ENCODE peak calls at places on chromosome 2, in eight cellular contexts. One of them, this sample, is unnamed.
A peak's percentile ranks its signal among the peaks of the same experiment; 100 is the strongest.

GRCh38 chr2:221610675-221611074 is 38.6 kb upstream of the EPHA4 start:
- ATAC-seq in heart left ventricle: peak; percentile 55
- ATAC-seq in heart right ventricle: peak; percentile 63
- ATAC-seq in A549: no peak
- ATAC-seq in body of pancreas: peak; percentile 68
- ATAC-seq in RWPE2: no peak
- ATAC-seq in pancreas: peak; percentile 55
- ATAC-seq in right cardiac atrium: peak; percentile 78
- ATAC-seq in this sample: no peak

GRCh38 chr2:7773362-7773973 is 856.3 kb downstream of the RNF144A start:
- ATAC-seq in heart left ventricle: peak; percentile 83
- ATAC-seq in heart right ventricle: peak; percentile 57
- ATAC-seq in A549: no peak
- ATAC-seq in body of pancreas: peak; percentile 79
- ATAC-seq in RWPE2: peak; percentile 74
- ATAC-seq in pancreas: peak; percentile 61
- ATAC-seq in right cardiac atrium: peak; percentile 60
- ATAC-seq in this sample: no peak

GRCh38 chr2:187982668-187983067 is 309.0 kb upstream of the GULP1 start:
- ATAC-seq in heart left ventricle: peak; percentile 91
- ATAC-seq in heart right ventricle: peak; percentile 89
- ATAC-seq in A549: no peak
- ATAC-seq in body of pancreas: peak; percentile 90
- ATAC-seq in RWPE2: no peak
- ATAC-seq in pancreas: peak; percentile 88
- ATAC-seq in right cardiac atrium: peak; percentile 86
- ATAC-seq in this sample: no peak

GRCh38 chr2:129820908-129821307 is 158.6 kb upstream of the RAB6C start:
- ATAC-seq in heart left ventricle: peak; percentile 78
- ATAC-seq in heart right ventricle: peak; percentile 68
- ATAC-seq in A549: no peak
- ATAC-seq in body of pancreas: no peak
- ATAC-seq in RWPE2: no peak
- ATAC-seq in pancreas: no peak
- ATAC-seq in right cardiac atrium: no peak
- ATAC-seq in this sample: no peak

GRCh38 chr2:125561302-125561701 is 1094.7 kb upstream of the GYPC start:
- ATAC-seq in heart left ventricle: no peak
- ATAC-seq in heart right ventricle: no peak
- ATAC-seq in A549: no peak
- ATAC-seq in body of pancreas: no peak
- ATAC-seq in RWPE2: no peak
- ATAC-seq in pancreas: no peak
- ATAC-seq in right cardiac atrium: no peak
- ATAC-seq in this sample: no peak

GRCh38 chr2:128458438-128458837 is 139.8 kb upstream of the HS6ST1 start:
- ATAC-seq in heart left ventricle: no peak
- ATAC-seq in heart right ventricle: no peak
- ATAC-seq in A549: no peak
- ATAC-seq in body of pancreas: peak; percentile 7
- ATAC-seq in RWPE2: no peak
- ATAC-seq in pancreas: no peak
- ATAC-seq in right cardiac atrium: no peak
- ATAC-seq in this sample: no peak

GRCh38 chr2:75003773-75004172 is 45.3 kb downstream of the POLE4 start:
- ATAC-seq in heart left ventricle: no peak
- ATAC-seq in heart right ventricle: no peak
- ATAC-seq in A549: peak; percentile 55
- ATAC-seq in body of pancreas: no peak
- ATAC-seq in RWPE2: no peak
- ATAC-seq in pancreas: no peak
- ATAC-seq in right cardiac atrium: no peak
- ATAC-seq in this sample: no peak

GRCh38 chr2:63667132-63667531 is 78.4 kb downstream of the MDH1 start:
- ATAC-seq in heart left ventricle: no peak
- ATAC-seq in heart right ventricle: no peak
- ATAC-seq in A549: peak; percentile 21
- ATAC-seq in body of pancreas: no peak
- ATAC-seq in RWPE2: no peak
- ATAC-seq in pancreas: no peak
- ATAC-seq in right cardiac atrium: no peak
- ATAC-seq in this sample: no peak

GRCh38 chr2:25347846-25348245 is 6.1 kb upstream of the DNMT3A start:
- ATAC-seq in heart left ventricle: no peak
- ATAC-seq in heart right ventricle: no peak
- ATAC-seq in A549: peak; percentile 12
- ATAC-seq in body of pancreas: no peak
- ATAC-seq in RWPE2: no peak
- ATAC-seq in pancreas: no peak
- ATAC-seq in right cardiac atrium: no peak
- ATAC-seq in this sample: no peak

GRCh38 chr2:11022874-11023273 is 111.1 kb downstream of the KCNF1 start:
- ATAC-seq in heart left ventricle: no peak
- ATAC-seq in heart right ventricle: no peak
- ATAC-seq in A549: no peak
- ATAC-seq in body of pancreas: no peak
- ATAC-seq in RWPE2: no peak
- ATAC-seq in pancreas: peak; percentile 22
- ATAC-seq in right cardiac atrium: no peak
- ATAC-seq in this sample: no peak

GRCh38 chr2:58666571-58666970 is 425.4 kb upstream of the FANCL start:
- ATAC-seq in heart left ventricle: no peak
- ATAC-seq in heart right ventricle: no peak
- ATAC-seq in A549: no peak
- ATAC-seq in body of pancreas: no peak
- ATAC-seq in RWPE2: no peak
- ATAC-seq in pancreas: no peak
- ATAC-seq in right cardiac atrium: no peak
- ATAC-seq in this sample: no peak

GRCh38 chr2:135473567-135473966 is 57.5 kb downstream of the ZRANB3 start:
- ATAC-seq in heart left ventricle: peak; percentile 33
- ATAC-seq in heart right ventricle: no peak
- ATAC-seq in A549: peak; percentile 70
- ATAC-seq in body of pancreas: no peak
- ATAC-seq in RWPE2: no peak
- ATAC-seq in pancreas: no peak
- ATAC-seq in right cardiac atrium: no peak
- ATAC-seq in this sample: no peak

GRCh38 chr2:86021396-86022378 is 84.0 kb downstream of the POLR1A start:
- ATAC-seq in heart left ventricle: peak; percentile 25
- ATAC-seq in heart right ventricle: peak; percentile 5
- ATAC-seq in A549: peak; percentile 26
- ATAC-seq in body of pancreas: no peak
- ATAC-seq in RWPE2: no peak
- ATAC-seq in pancreas: no peak
- ATAC-seq in right cardiac atrium: peak; percentile 17
- ATAC-seq in this sample: no peak

GRCh38 chr2:110678457-110679336 is 834 bp upstream of the BUB1 start:
- ATAC-seq in heart left ventricle: peak; percentile 13
- ATAC-seq in heart right ventricle: peak; percentile 11
- ATAC-seq in A549: peak; percentile 29
- ATAC-seq in body of pancreas: peak; percentile 18
- ATAC-seq in RWPE2: peak; percentile 5
- ATAC-seq in pancreas: peak; percentile 38
- ATAC-seq in right cardiac atrium: peak; percentile 55
- ATAC-seq in this sample: peak; percentile 33

GRCh38 chr2:56232912-56233311 is 49.1 kb downstream of the CCDC85A start:
- ATAC-seq in heart left ventricle: no peak
- ATAC-seq in heart right ventricle: no peak
- ATAC-seq in A549: no peak
- ATAC-seq in body of pancreas: no peak
- ATAC-seq in RWPE2: no peak
- ATAC-seq in pancreas: no peak
- ATAC-seq in right cardiac atrium: no peak
- ATAC-seq in this sample: no peak

GRCh38 chr2:233081731-233082221 is 21.6 kb downstream of the INPP5D start:
- ATAC-seq in heart left ventricle: no peak
- ATAC-seq in heart right ventricle: no peak
- ATAC-seq in A549: no peak
- ATAC-seq in body of pancreas: no peak
- ATAC-seq in RWPE2: no peak
- ATAC-seq in pancreas: no peak
- ATAC-seq in right cardiac atrium: no peak
- ATAC-seq in this sample: no peak

GRCh38 chr2:48747319-48747718 is 8.2 kb downstream of the LHCGR start:
- ATAC-seq in heart left ventricle: no peak
- ATAC-seq in heart right ventricle: no peak
- ATAC-seq in A549: no peak
- ATAC-seq in body of pancreas: no peak
- ATAC-seq in RWPE2: no peak
- ATAC-seq in pancreas: no peak
- ATAC-seq in right cardiac atrium: no peak
- ATAC-seq in this sample: no peak

GRCh38 chr2:48755473-48755872 is at the start of gene LHCGR:
- ATAC-seq in heart left ventricle: peak; percentile 66
- ATAC-seq in heart right ventricle: peak; percentile 67
- ATAC-seq in A549: peak; percentile 88
- ATAC-seq in body of pancreas: no peak
- ATAC-seq in RWPE2: peak; percentile 65
- ATAC-seq in pancreas: no peak
- ATAC-seq in right cardiac atrium: peak; percentile 77
- ATAC-seq in this sample: peak; percentile 55

GRCh38 chr2:48754874-48755273 is 650 bp downstream of the LHCGR start:
- ATAC-seq in heart left ventricle: no peak
- ATAC-seq in heart right ventricle: peak; percentile 47
- ATAC-seq in A549: peak; percentile 19
- ATAC-seq in body of pancreas: no peak
- ATAC-seq in RWPE2: no peak
- ATAC-seq in pancreas: no peak
- ATAC-seq in right cardiac atrium: peak; percentile 40
- ATAC-seq in this sample: peak; percentile 26

GRCh38 chr2:48753228-48753627 is 2.3 kb downstream of the LHCGR start:
- ATAC-seq in heart left ventricle: no peak
- ATAC-seq in heart right ventricle: no peak
- ATAC-seq in A549: no peak
- ATAC-seq in body of pancreas: no peak
- ATAC-seq in RWPE2: no peak
- ATAC-seq in pancreas: no peak
- ATAC-seq in right cardiac atrium: no peak
- ATAC-seq in this sample: no peak

GRCh38 chr2:48749820-48750739 is 5.4 kb downstream of the LHCGR start:
- ATAC-seq in heart left ventricle: no peak
- ATAC-seq in heart right ventricle: no peak
- ATAC-seq in A549: no peak
- ATAC-seq in body of pancreas: no peak
- ATAC-seq in RWPE2: no peak
- ATAC-seq in pancreas: no peak
- ATAC-seq in right cardiac atrium: no peak
- ATAC-seq in this sample: no peak
- H3K27ac ChIP-seq in heart left ventricle: no peak overlapping the region
- H3K27ac ChIP-seq in heart right ventricle: no peak overlapping the region
- H3K27ac ChIP-seq in A549: no peak overlapping the region
- H3K27ac ChIP-seq in body of pancreas: no peak overlapping the region
- H3K27ac ChIP-seq in RWPE2: no peak overlapping the region
- H3K27ac ChIP-seq in pancreas: no peak overlapping the region
- H3K27ac ChIP-seq in right cardiac atrium: no peak overlapping the region
- H3K27ac ChIP-seq in this sample: no peak overlapping the region

DNA sequence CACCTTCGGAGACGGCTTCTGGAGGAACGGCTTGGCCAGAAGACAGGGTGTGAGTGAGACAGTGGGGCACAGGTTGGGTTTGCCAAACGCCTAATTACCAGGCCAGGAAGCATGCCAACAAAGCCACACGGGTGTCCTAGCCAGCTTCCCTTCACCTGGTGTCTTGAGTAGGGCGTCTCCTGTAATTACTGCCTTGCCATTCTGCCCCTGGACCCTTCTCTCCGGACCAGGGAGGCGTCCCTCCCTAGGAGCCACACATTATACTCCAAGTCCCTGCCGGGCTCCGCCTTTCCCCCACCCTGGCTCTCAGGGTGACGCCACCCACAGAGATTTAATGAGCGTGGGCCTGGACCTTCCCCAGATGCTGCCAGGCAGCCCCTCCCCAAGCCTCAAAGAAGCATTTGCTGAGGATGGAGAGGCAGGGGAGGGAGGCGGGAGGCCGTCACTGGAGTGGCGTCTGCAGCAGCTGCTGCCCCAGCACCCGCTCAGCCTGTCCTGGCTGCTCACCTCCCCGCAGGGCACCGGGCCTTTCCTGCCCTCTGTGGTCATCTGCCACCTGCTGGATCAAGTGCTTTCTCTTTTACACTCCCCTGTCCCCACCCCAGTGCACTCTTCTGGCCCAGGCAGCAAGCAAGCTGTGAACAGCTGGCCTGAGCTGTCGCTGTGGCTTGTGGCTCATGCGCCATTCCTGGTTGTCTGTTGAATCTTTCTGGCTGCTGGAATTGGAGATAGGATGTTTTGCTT is 20.7 kb downstream of the FOSL2 start:
- ATAC-seq in heart left ventricle: peak; percentile 57
- ATAC-seq in heart right ventricle: peak; percentile 30
- ATAC-seq in A549: peak; percentile 63
- ATAC-seq in body of pancreas: no peak
- ATAC-seq in RWPE2: no peak
- ATAC-seq in pancreas: peak; percentile 11
- ATAC-seq in right cardiac atrium: peak; percentile 31
- ATAC-seq in this sample: no peak
- H3K27ac ChIP-seq in heart left ventricle: peak overlapping the region; percentile 55
- H3K27ac ChIP-seq in heart right ventricle: no peak overlapping the region
- H3K27ac ChIP-seq in A549: peak overlapping the region; percentile 38
- H3K27ac ChIP-seq in body of pancreas: no peak overlapping the region
- H3K27ac ChIP-seq in RWPE2: peak overlapping the region; percentile 33
- H3K27ac ChIP-seq in pancreas: no peak overlapping the region
- H3K27ac ChIP-seq in right cardiac atrium: no peak overlapping the region
- H3K27ac ChIP-seq in this sample: peak overlapping the region; percentile 61

GRCh38 chr2:20207051-20207450 is 17.9 kb downstream of the SDC1 start:
- ATAC-seq in heart left ventricle: no peak
- ATAC-seq in heart right ventricle: no peak
- ATAC-seq in A549: no peak
- ATAC-seq in body of pancreas: no peak
- ATAC-seq in RWPE2: no peak
- ATAC-seq in pancreas: no peak
- ATAC-seq in right cardiac atrium: no peak
- ATAC-seq in this sample: no peak
- H3K27ac ChIP-seq in heart left ventricle: no peak overlapping the region
- H3K27ac ChIP-seq in heart right ventricle: no peak overlapping the region
- H3K27ac ChIP-seq in A549: peak overlapping the region; percentile 51
- H3K27ac ChIP-seq in body of pancreas: no peak overlapping the region
- H3K27ac ChIP-seq in RWPE2: peak overlapping the region; percentile 97
- H3K27ac ChIP-seq in pancreas: no peak overlapping the region
- H3K27ac ChIP-seq in right cardiac atrium: no peak overlapping the region
- H3K27ac ChIP-seq in this sample: no peak overlapping the region

DNA sequence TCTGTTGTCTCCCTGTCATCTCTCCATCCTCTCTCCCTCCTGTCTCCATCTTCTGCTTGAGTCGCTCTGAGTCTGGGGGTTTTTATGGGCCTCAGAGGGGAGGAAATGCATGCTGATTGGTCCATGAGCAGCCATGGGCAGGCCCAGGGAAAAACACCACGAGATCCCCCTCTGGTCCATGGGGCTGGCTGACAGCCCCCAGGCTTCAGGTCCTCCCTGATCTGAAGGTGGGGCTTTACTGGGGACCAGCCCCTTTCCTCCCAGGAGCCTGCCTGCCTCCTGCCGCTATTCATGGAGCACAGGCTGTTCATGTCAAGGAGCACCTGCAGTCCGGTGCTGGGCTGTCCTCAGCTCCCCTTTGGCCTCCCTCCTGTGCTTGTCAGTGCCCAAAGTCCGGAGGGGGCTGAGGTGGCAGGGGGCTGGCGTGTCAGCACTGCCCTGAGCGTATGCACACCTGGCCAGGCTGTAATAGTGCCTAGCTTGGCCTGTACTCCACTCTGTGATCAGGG is 59.6 kb upstream of the DLX2 start:
- ATAC-seq in heart left ventricle: no peak
- ATAC-seq in heart right ventricle: no peak
- ATAC-seq in A549: no peak
- ATAC-seq in body of pancreas: no peak
- ATAC-seq in RWPE2: no peak
- ATAC-seq in pancreas: no peak
- ATAC-seq in right cardiac atrium: no peak
- ATAC-seq in this sample: no peak
- H3K27ac ChIP-seq in heart left ventricle: no peak overlapping the region
- H3K27ac ChIP-seq in heart right ventricle: no peak overlapping the region
- H3K27ac ChIP-seq in A549: no peak overlapping the region
- H3K27ac ChIP-seq in body of pancreas: no peak overlapping the region
- H3K27ac ChIP-seq in RWPE2: no peak overlapping the region
- H3K27ac ChIP-seq in pancreas: no peak overlapping the region
- H3K27ac ChIP-seq in right cardiac atrium: no peak overlapping the region
- H3K27ac ChIP-seq in this sample: no peak overlapping the region

This sample was measured in gastroesophageal sphincter.